ENCODE peak calls at places on chromosome 2, in six cellular contexts. S is transverse colon, Y is stomach, D is fibroblast of lung, Q is kidney, R is breast epithelium. N is an unnamed sample.
A peak's percentile ranks its signal among the peaks of the same experiment; 100 is the strongest.

GRCh38 chr2:165825041-165825440 is 31.0 kb upstream of the GALNT3 start:
- DNase-seq in Y (peak; percentile 41), Q (no peak), D (peak; percentile 26), R (no peak), S (no peak), N (no peak)

GRCh38 chr2:164697688-164698290 is 76.5 kb upstream of the GRB14 start:
- DNase-seq in Q (no peak), D (peak; percentile 2), Y (no peak), R (no peak), S (no peak), N (peak; percentile 36)

GRCh38 chr2:160609346-160609745 is 115.7 kb upstream of the RBMS1 start:
- DNase-seq in D (peak; percentile 15), Q (no peak), Y (no peak), R (no peak), S (no peak), N (no peak)

GRCh38 chr2:157748371-157749132 is 119.9 kb upstream of the ACVR1C start:
- DNase-seq in S (no peak), Q (no peak), R (no peak), Y (no peak), D (no peak), N (no peak)

GRCh38 chr2:103161456-103162289 is 399.8 kb downstream of the TMEM182 start:
- DNase-seq in Y (peak; percentile 36), Q (no peak), D (peak; percentile 57), S (no peak), R (no peak), N (peak; percentile 54)

GRCh38 chr2:8544168-8544785 is 137.6 kb upstream of the ID2 start:
- DNase-seq in R (no peak), Q (no peak), S (no peak), Y (no peak), D (no peak), N (no peak)

GRCh38 chr2:88055049-88055435 is 541 bp downstream of the KRCC1 start:
- DNase-seq in R (no peak), D (peak; percentile 66), Q (no peak), S (no peak), Y (no peak), N (no peak)

GRCh38 chr2:71749671-71750101 is 296.3 kb downstream of the DYSF start:
- DNase-seq in Y (no peak), D (no peak), S (no peak), Q (no peak), R (no peak), N (no peak)

GRCh38 chr2:226661789-226662545 is 137.7 kb downstream of the IRS1 start:
- DNase-seq in D (peak; percentile 94), S (no peak), R (no peak), Y (no peak), Q (peak; percentile 82), N (no peak)

GRCh38 chr2:174633621-174633927 is 36.0 kb upstream of the WIPF1 start:
- DNase-seq in Y (no peak), S (no peak), D (no peak), Q (no peak), R (no peak), N (no peak)

GRCh38 chr2:200172944-200173481 is 133.5 kb upstream of the SPATS2L start:
- DNase-seq in Q (no peak), S (no peak), D (peak; percentile 96), Y (no peak), R (no peak), N (no peak)

GRCh38 chr2:200174433-200175216 is 131.9 kb upstream of the SPATS2L start:
- DNase-seq in Q (peak; percentile 67), D (no peak), Y (no peak), S (no peak), R (no peak), N (no peak)

GRCh38 chr2:200171761-200172482 is 134.6 kb upstream of the SPATS2L start:
- DNase-seq in Q (no peak), Y (no peak), D (peak; percentile 45), S (no peak), R (no peak), N (no peak)

GRCh38 chr2:200173691-200174090 is 132.8 kb upstream of the SPATS2L start:
- DNase-seq in S (no peak), D (no peak), Y (no peak), R (no peak), Q (no peak), N (no peak)

DNA sequence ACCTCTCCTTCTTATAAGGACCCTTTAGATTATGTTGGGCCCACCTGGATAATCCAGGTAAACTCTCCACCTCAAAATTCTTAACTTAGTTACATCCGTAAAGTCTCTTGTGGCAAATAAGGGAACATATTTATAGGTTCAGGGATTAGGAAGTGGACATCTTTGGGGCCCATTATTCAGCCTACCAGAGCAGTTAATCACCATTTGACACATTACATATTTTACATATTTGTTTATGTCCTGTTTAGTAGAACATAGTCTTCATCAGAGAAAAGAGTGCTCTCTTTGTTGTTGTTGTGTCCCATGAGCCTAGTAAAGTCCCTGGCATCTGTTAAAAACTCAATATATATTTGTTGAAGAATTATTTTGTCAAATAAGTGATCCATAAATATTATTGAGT is 134.0 kb upstream of the SPATS2L start:
- DNase-seq in D (no peak), Y (no peak), Q (no peak), R (no peak), S (no peak), N (no peak)
- H3K4me1 ChIP-seq in D (no peaks in the 10 kb centered on the region), Y (no peaks in the 10 kb centered on the region), Q (no peaks in the 10 kb centered on the region), R (no peaks in the 10 kb centered on the region), S (no peaks in the 10 kb centered on the region), N (peaks cover 14% of the 10 kb centered on the region)

DNA sequence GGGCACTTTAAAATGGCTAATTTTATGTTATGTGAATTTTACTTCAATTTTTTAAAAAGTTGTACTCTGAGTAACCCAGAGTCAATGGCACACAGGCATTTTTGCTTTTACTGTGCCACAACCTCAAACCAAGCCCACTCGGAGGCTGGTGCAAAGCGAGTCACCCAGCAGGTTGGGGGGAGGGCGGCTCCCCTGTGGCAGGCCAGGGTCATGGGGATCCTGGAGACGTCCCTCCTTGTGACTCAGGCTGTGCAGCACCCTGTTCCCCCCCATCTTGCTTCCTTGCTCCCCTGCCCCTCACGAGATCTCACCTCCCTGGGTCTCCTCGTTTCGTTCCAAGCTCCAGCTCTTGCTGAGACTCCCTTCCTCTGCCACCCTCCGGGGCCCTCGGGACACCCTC is 58.6 kb downstream of the POMC start:
- DNase-seq in D (no peak), Q (no peak), S (no peak), Y (no peak), R (no peak), N (no peak)
- H3K36me3 ChIP-seq in D (no peaks in the 10 kb centered on the region), Q (no peaks in the 10 kb centered on the region), S (no peaks in the 10 kb centered on the region), Y (no peaks in the 10 kb centered on the region), R (no peaks in the 10 kb centered on the region), N (no peaks in the 10 kb centered on the region)

GRCh38 chr2:113283704-113284284 is 5.1 kb upstream of the PAX8 start:
- DNase-seq in S (peak; percentile 50), Y (peak; percentile 83), D (peak; percentile 84), Q (peak; percentile 95), R (peak; percentile 88), N (no peak)
- H3K4me1 ChIP-seq in S (peaks cover 19% of the 10 kb centered on the region), Y (peaks cover 33% of the 10 kb centered on the region), D (peaks cover 16% of the 10 kb centered on the region), Q (peaks cover 37% of the 10 kb centered on the region), R (no peaks in the 10 kb centered on the region), N (peaks cover 25% of the 10 kb centered on the region)

GRCh38 chr2:169620509-169620908 is 36.4 kb downstream of the PPIG start:
- DNase-seq in Y (no peak), S (no peak), R (no peak), Q (no peak), D (no peak), N (no peak)
- H3K36me3 ChIP-seq in Y (peaks cover 74% of the 10 kb centered on the region), S (no peaks in the 10 kb centered on the region), R (no peaks in the 10 kb centered on the region), Q (peaks cover 6% of the 10 kb centered on the region), D (peaks cover 1% of the 10 kb centered on the region), N (peaks cover 1% of the 10 kb centered on the region)

DNA sequence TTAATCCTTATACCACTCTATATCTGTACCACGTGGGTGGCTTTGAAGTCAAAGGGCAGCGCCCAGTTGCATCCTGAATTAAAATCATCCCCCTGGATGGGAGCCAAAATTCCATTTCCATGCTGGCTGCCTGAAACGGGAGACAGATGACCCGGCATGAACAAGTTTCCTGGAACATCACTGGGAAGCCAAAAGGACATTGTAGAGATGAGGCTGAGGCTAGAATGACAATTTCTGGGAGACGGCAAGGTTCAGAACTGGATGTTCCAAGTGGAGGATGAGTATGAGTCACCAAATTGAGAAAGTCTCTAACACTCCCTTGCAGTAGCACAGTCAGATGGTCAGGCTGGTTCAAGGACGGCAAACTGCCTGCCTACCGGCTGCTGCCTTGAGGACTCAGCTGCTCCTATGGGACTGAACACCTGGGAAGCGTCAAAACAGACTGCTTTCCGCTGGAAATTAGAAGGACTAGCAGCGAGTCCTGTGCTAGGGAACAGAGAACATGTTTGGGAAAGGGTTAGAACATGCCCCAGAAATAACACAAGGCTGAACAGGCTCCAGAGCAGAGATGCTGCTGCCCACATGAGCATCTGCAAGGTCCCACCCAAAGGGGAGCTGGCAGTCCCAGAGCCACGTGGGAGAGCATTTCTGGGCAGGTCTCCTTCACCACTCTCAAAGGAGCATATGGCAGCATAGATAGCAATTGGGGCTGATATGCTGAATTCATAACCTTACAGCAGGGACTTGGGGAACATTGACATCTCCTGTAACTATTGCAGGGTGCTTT is 32.0 kb downstream of the YPEL5 start:
- DNase-seq in D (peak; percentile 86), Q (peak; percentile 82), R (no peak), Y (peak; percentile 26), S (peak; percentile 22), N (no peak)
- H3K4me1 ChIP-seq in D (no peaks in the 10 kb centered on the region), Q (no peaks in the 10 kb centered on the region), R (no peaks in the 10 kb centered on the region), Y (no peaks in the 10 kb centered on the region), S (no peaks in the 10 kb centered on the region), N (no peaks in the 10 kb centered on the region)

DNA sequence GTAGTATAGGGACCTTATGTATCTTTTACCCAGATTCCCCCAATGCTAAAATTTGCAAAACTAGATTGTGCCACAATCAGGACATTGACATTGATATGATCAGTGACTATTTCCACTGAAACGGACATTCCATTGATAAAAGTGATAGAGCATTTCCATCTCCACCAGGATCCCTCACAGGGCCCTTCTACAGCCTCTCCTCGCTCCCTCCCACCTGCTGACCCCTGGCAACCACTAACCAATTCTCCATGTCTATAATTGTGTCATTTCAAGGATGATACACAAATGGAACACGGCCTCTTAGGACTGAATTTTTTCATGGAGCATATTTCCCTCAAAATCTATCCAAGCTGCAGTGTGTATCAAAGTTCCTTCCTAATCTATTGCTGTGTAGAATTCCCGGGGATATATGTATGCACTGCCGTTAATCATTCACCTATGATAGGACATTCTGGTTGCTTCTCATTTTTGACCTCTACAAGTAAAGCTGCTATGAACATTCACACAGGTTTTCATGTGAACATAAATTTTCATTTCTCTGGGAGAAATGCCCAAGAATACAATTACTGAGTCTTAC is 67.3 kb downstream of the UXS1 start:
- DNase-seq in S (no peak), R (no peak), Y (no peak), Q (no peak), D (no peak), N (no peak)
- H3K36me3 ChIP-seq in S (no peaks in the 10 kb centered on the region), R (no peaks in the 10 kb centered on the region), Y (peaks cover 44% of the 10 kb centered on the region), Q (peaks cover 22% of the 10 kb centered on the region), D (no peaks in the 10 kb centered on the region), N (peaks cover 6% of the 10 kb centered on the region)

DNA sequence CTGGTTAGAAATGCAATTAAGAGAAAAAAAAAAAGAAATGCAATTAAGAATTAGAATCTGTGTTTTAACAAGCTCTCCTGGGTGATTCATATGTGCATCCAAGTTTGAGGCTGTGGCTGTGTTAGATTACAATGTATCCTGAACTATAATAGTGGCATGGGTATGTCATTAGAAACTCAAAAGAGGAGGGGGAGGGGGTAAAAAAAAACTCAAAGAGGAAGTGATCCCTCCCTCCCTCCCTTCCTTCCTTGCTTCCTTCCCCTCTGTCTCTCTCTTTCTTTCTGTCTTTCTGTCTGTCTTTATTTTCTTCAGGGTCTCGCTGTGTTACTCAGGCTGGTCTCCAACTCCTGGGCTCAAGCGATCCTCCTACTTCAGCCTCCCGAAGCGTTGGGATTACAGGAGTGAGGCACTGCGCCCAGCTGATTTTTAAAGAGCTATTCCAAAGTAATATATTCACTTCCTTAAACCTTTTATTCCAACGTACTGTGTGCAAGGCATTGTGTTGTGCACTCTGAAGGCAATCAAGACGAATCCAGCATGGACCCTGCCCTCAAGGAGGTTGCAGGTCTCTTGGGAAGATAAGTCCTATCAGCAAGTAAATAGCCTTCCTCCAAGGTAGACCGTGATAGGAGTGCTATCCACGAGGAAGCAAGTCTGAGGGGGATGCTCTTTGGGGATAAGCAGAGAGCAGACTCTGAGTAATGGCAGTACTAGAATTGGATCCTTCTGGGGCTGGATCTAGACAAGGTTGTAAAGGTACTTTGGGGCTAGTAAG is 35.9 kb upstream of the MCFD2 start:
- DNase-seq in D (no peak), Q (no peak), Y (no peak), S (no peak), R (no peak), N (no peak)
- H3K4me1 ChIP-seq in D (peaks cover 17% of the 10 kb centered on the region), Q (peaks cover 14% of the 10 kb centered on the region), Y (peaks cover 22% of the 10 kb centered on the region), S (peaks cover 12% of the 10 kb centered on the region), R (peaks cover 15% of the 10 kb centered on the region), N (peaks cover 31% of the 10 kb centered on the region)

N was measured in Caco-2.